ENCODE peak calls at places on chromosomes 4 and X, in five cellular contexts. One of them, this sample, is unnamed.

GRCh38 chrX:77742788-77743476 is 43.1 kb downstream of the ATRX start:
- DNase-seq in ureter: no peak
- DNase-seq in stromal cell of bone marrow: no peak
- DNase-seq in activated naive CD4-positive, alpha-beta T cell: no peak
- DNase-seq in MCF 10A: no peak
- DNase-seq in this sample: no peak

GRCh38 chr4:38278255-38278654 is 318.1 kb downstream of the PTTG2 start:
- DNase-seq in MCF 10A: no peak
- DNase-seq in stromal cell of bone marrow: no peak
- DNase-seq in activated naive CD4-positive, alpha-beta T cell: no peak
- DNase-seq in ureter: no peak
- DNase-seq in this sample: no peak

GRCh38 chr4:173365359-173365996 is 5.3 kb upstream of the SAP30 start:
- DNase-seq in activated naive CD4-positive, alpha-beta T cell: no peak
- DNase-seq in ureter: no peak
- DNase-seq in MCF 10A: no peak
- DNase-seq in stromal cell of bone marrow: no peak
- DNase-seq in this sample: no peak

GRCh38 chrX:70452143-70452733 is 7.6 kb downstream of the DLG3 start:
- DNase-seq in MCF 10A: peak
- DNase-seq in stromal cell of bone marrow: no peak
- DNase-seq in activated naive CD4-positive, alpha-beta T cell: peak
- DNase-seq in ureter: peak
- DNase-seq in this sample: no peak

GRCh38 chr4:118981839-118982381 is 93.3 kb downstream of the SYNPO2 start:
- DNase-seq in activated naive CD4-positive, alpha-beta T cell: no peak
- DNase-seq in ureter: peak
- DNase-seq in stromal cell of bone marrow: peak
- DNase-seq in MCF 10A: peak
- DNase-seq in this sample: peak

GRCh38 chr4:112127736-112128322 is 17.4 kb upstream of the FAM241A start:
- DNase-seq in ureter: no peak
- DNase-seq in stromal cell of bone marrow: no peak
- DNase-seq in MCF 10A: peak
- DNase-seq in activated naive CD4-positive, alpha-beta T cell: no peak
- DNase-seq in this sample: no peak

GRCh38 chrX:22135171-22135711 is 103.1 kb downstream of the PHEX start:
- DNase-seq in activated naive CD4-positive, alpha-beta T cell: no peak
- DNase-seq in MCF 10A: peak
- DNase-seq in ureter: no peak
- DNase-seq in stromal cell of bone marrow: no peak
- DNase-seq in this sample: no peak

GRCh38 chrX:20507901-20508620 is 241.4 kb upstream of the RPS6KA3 start:
- DNase-seq in MCF 10A: no peak
- DNase-seq in activated naive CD4-positive, alpha-beta T cell: no peak
- DNase-seq in stromal cell of bone marrow: no peak
- DNase-seq in ureter: no peak
- DNase-seq in this sample: no peak

GRCh38 chrX:133924548-133924947 is 60.8 kb downstream of the GPC3 start:
- DNase-seq in activated naive CD4-positive, alpha-beta T cell: no peak
- DNase-seq in ureter: no peak
- DNase-seq in stromal cell of bone marrow: no peak
- DNase-seq in MCF 10A: no peak
- DNase-seq in this sample: no peak

GRCh38 chrX:71250856-71251255 is 3.1 kb downstream of the ZMYM3 start:
- DNase-seq in ureter: no peak
- DNase-seq in MCF 10A: no peak
- DNase-seq in activated naive CD4-positive, alpha-beta T cell: no peak
- DNase-seq in stromal cell of bone marrow: no peak
- DNase-seq in this sample: no peak

GRCh38 chrX:39258331-39258730 is 457.1 kb downstream of the MID1IP1 start:
- DNase-seq in ureter: no peak
- DNase-seq in stromal cell of bone marrow: no peak
- DNase-seq in MCF 10A: no peak
- DNase-seq in activated naive CD4-positive, alpha-beta T cell: no peak
- DNase-seq in this sample: no peak

GRCh38 chr4:83862471-83862870 is 326.6 kb downstream of the GPAT3 start:
- DNase-seq in ureter: no peak
- DNase-seq in stromal cell of bone marrow: no peak
- DNase-seq in MCF 10A: peak
- DNase-seq in activated naive CD4-positive, alpha-beta T cell: no peak
- DNase-seq in this sample: no peak

GRCh38 chr4:74654230-74654681 is 140.1 kb downstream of the BTC start:
- DNase-seq in stromal cell of bone marrow: no peak
- DNase-seq in ureter: peak
- DNase-seq in activated naive CD4-positive, alpha-beta T cell: no peak
- DNase-seq in MCF 10A: no peak
- DNase-seq in this sample: peak

GRCh38 chrX:2549874-2550273 is 49.1 kb upstream of the DHRSX start:
- DNase-seq in stromal cell of bone marrow: no peak
- DNase-seq in MCF 10A: no peak
- DNase-seq in activated naive CD4-positive, alpha-beta T cell: no peak
- DNase-seq in ureter: no peak
- DNase-seq in this sample: no peak

GRCh38 chrX:101287402-101287801 is 3.7 kb downstream of the TAF7L start:
- DNase-seq in activated naive CD4-positive, alpha-beta T cell: no peak
- DNase-seq in MCF 10A: peak
- DNase-seq in stromal cell of bone marrow: peak
- DNase-seq in ureter: no peak
- DNase-seq in this sample: peak

GRCh38 chr4:133581971-133582619 is 433.0 kb downstream of the PCDH10 start:
- DNase-seq in stromal cell of bone marrow: peak
- DNase-seq in activated naive CD4-positive, alpha-beta T cell: no peak
- DNase-seq in MCF 10A: no peak
- DNase-seq in ureter: no peak
- DNase-seq in this sample: no peak

GRCh38 chr4:148814030-148814429 is 371.8 kb upstream of the NR3C2 start:
- DNase-seq in MCF 10A: peak
- DNase-seq in activated naive CD4-positive, alpha-beta T cell: no peak
- DNase-seq in ureter: no peak
- DNase-seq in stromal cell of bone marrow: no peak
- DNase-seq in this sample: no peak

GRCh38 chrX:120485562-120486520 is 16.7 kb upstream of the LAMP2 start:
- DNase-seq in MCF 10A: peak
- DNase-seq in stromal cell of bone marrow: peak
- DNase-seq in ureter: peak
- DNase-seq in activated naive CD4-positive, alpha-beta T cell: peak
- DNase-seq in this sample: peak

GRCh38 chrX:116272328-116272727 is 101.8 kb downstream of the AGTR2 start:
- DNase-seq in stromal cell of bone marrow: peak
- DNase-seq in ureter: no peak
- DNase-seq in MCF 10A: peak
- DNase-seq in activated naive CD4-positive, alpha-beta T cell: no peak
- DNase-seq in this sample: peak

This sample was measured in non-pigmented ciliary epithelial cell.